ENCODE peak calls at places on chromosome 20, in ten cellular contexts. X is Right ventricle myocardium superior; V is OCI-M1; L is left lung; F is RWPE1; D is upper lobe of left lung; Y is iPS-NIHi11; C is activated CD8-positive, alpha-beta memory T cell treated with anti-CD3 and anti-CD28 coated beads for 48 hours; R is D341Med; W is stimulated activated CD8-positive, alpha-beta memory T cell treated with anti-CD3 and anti-CD28 coated beads, Interleukin-15, amount 100 ng/mL, for 4 hours. P is an unnamed sample.
A peak's percentile ranks its signal among the peaks of the same experiment; 100 is the strongest.

GRCh38 chr20:35888659-35889058 is 65.6 kb downstream of the SCAND1 start:
- DNase-seq in Y (no peak), C (no peak), V (no peak), W (no peak), R (no peak), L (no peak), D (no peak), F (no peak), X (no peak), P (no peak)

GRCh38 chr20:23266530-23267398 is 83.8 kb upstream of the NXT1 start:
- DNase-seq in X (no peak), D (no peak), F (no peak), Y (no peak), C (no peak), W (no peak), L (no peak), V (no peak), R (no peak), P (no peak)

GRCh38 chr20:15058836-15059235 is 721.4 kb upstream of the FLRT3 start:
- DNase-seq in C (no peak), R (no peak), X (no peak), D (no peak), L (no peak), W (no peak), Y (no peak), V (no peak), F (no peak), P (no peak)

GRCh38 chr20:830011-830521 is 3.4 kb upstream of the FAM110A start:
- DNase-seq in Y (no peak), V (no peak), F (no peak), L (no peak), W (no peak), D (no peak), C (no peak), R (no peak), X (no peak), P (no peak)

GRCh38 chr20:19598117-19598516 is 159.9 kb upstream of the RIN2 start:
- DNase-seq in L (no peak), F (no peak), C (no peak), Y (no peak), D (no peak), X (no peak), W (no peak), R (no peak), V (no peak), P (no peak)

GRCh38 chr20:10618611-10619245 is 55.1 kb downstream of the JAG1 start:
- DNase-seq in D (no peak), Y (no peak), R (no peak), W (no peak), V (no peak), L (no peak), F (no peak), C (no peak), X (no peak), P (no peak)

GRCh38 chr20:22821826-22822225 is 213.3 kb upstream of the SSTR4 start:
- DNase-seq in R (no peak), F (no peak), V (no peak), W (no peak), X (no peak), Y (no peak), C (no peak), D (peak; percentile 33), L (no peak), P (no peak)

GRCh38 chr20:25860531-25861150 is 164.0 kb upstream of the ZNF337 start:
- DNase-seq in R (no peak), V (no peak), D (peak; percentile 54), W (no peak), F (no peak), C (no peak), L (no peak), Y (no peak), X (no peak), P (no peak)

GRCh38 chr20:16821211-16822089 is 73.3 kb downstream of the OTOR start:
- DNase-seq in V (peak; percentile 45), C (peak; percentile 7), F (peak; percentile 39), Y (peak; percentile 68), W (no peak), X (no peak), R (peak; percentile 73), D (peak; percentile 6), L (no peak), P (peak; percentile 47)

GRCh38 chr20:48096957-48097890 is 311.9 kb upstream of the SULF2 start:
- DNase-seq in D (no peak), V (no peak), Y (peak; percentile 31), W (no peak), L (no peak), C (no peak), X (no peak), F (peak; percentile 55), R (no peak), P (no peak)

GRCh38 chr20:32336918-32337347 is 21.2 kb upstream of the ASXL1 start:
- DNase-seq in Y (peak; percentile 28), X (no peak), R (peak; percentile 58), F (peak; percentile 47), W (no peak), C (no peak), D (no peak), V (peak; percentile 85), L (no peak), P (peak; percentile 78)

GRCh38 chr20:53919886-53920285 is 150.5 kb downstream of the BCAS1 start:
- DNase-seq in Y (no peak), X (no peak), F (no peak), L (no peak), D (no peak), R (no peak), W (no peak), C (no peak), V (no peak), P (no peak)

GRCh38 chr20:57398231-57398821 is 7.1 kb downstream of the RBM38 start:
- DNase-seq in C (peak; percentile 69), L (peak; percentile 80), F (no peak), V (no peak), R (no peak), W (peak; percentile 85), D (peak; percentile 92), Y (no peak), X (peak; percentile 70), P (peak; percentile 81)

P was measured in KBM-7.